ENCODE peak calls at places on chromosomes 2 and 18, in five cellular contexts. O is brain microvascular endothelial cell, E is WERI-Rb-1, M is left lung, B is coronary artery. F is an unnamed sample.

GRCh38 chr2:3242747-3243369 is 134.8 kb downstream of the EIPR1 start:
- DNase-seq in O (no peak), E (no peak), M (no peak), B (peak; percentile 14), F (no peak)

GRCh38 chr18:42030586-42031182 is 75.7 kb downstream of the PIK3C3 start:
- DNase-seq in O (peak; percentile 29), M (no peak), E (peak; percentile 50), B (no peak), F (no peak)

GRCh38 chr2:169110919-169111318 is 41.6 kb downstream of the DHRS9 start:
- DNase-seq in O (no peak), B (no peak), E (no peak), M (no peak), F (no peak)

GRCh38 chr18:770583-770961 is 41.5 kb downstream of the YES1 start:
- DNase-seq in O (no peak), M (no peak), B (no peak), E (no peak), F (no peak)

GRCh38 chr2:46674451-46674850 is 195.1 kb downstream of the TMEM247 start:
- DNase-seq in E (no peak), B (no peak), M (no peak), O (no peak), F (no peak)

GRCh38 chr18:7658701-7659100 is 91.6 kb downstream of the PTPRM start:
- DNase-seq in M (no peak), B (no peak), E (no peak), O (no peak), F (no peak)

GRCh38 chr2:142872900-142873724 is 4.4 kb upstream of the KYNU start:
- DNase-seq in B (no peak), M (no peak), O (peak; percentile 73), E (no peak), F (no peak)

GRCh38 chr2:203869610-203870042 is 2.1 kb downstream of the CTLA4 start:
- DNase-seq in B (no peak), O (no peak), M (no peak), E (no peak), F (no peak)

GRCh38 chr18:2222270-2223185 is 348.8 kb downstream of the METTL4 start:
- DNase-seq in O (no peak), B (no peak), M (no peak), E (no peak), F (no peak)

GRCh38 chr2:171410101-171410500 is 23.7 kb downstream of the METTL8 start:
- DNase-seq in O (no peak), M (no peak), E (no peak), B (no peak), F (no peak)

GRCh38 chr2:160492401-160493226 is 993 bp downstream of the RBMS1 start:
- DNase-seq in E (peak; percentile 68), M (peak; percentile 72), B (peak; percentile 83), O (peak; percentile 60), F (peak; percentile 93)

GRCh38 chr2:205770557-205770956 is 88.3 kb downstream of the NRP2 start:
- DNase-seq in O (no peak), B (no peak), M (no peak), E (no peak), F (no peak)

GRCh38 chr2:216692636-216693413 is 2.5 kb downstream of the IGFBP5 start:
- DNase-seq in O (peak; percentile 73), E (peak; percentile 91), M (peak; percentile 69), B (peak; percentile 93), F (peak; percentile 91)

GRCh38 chr2:210226186-210226585 is 939 bp upstream of the ACADL start:
- DNase-seq in E (no peak), B (no peak), O (no peak), M (no peak), F (no peak)

GRCh38 chr2:168424112-168424951 is 31.7 kb upstream of the CERS6 start:
- DNase-seq in O (peak; percentile 27), B (no peak), E (no peak), M (no peak), F (no peak)

GRCh38 chr2:151922845-151923666 is 94.8 kb upstream of the ARL5A start:
- DNase-seq in O (peak; percentile 10), M (peak; percentile 79), B (no peak), E (no peak), F (peak; percentile 92)

GRCh38 chr2:240834377-240834975 is 14.5 kb upstream of the KIF1A start:
- DNase-seq in M (no peak), E (no peak), B (no peak), O (no peak), F (no peak)

GRCh38 chr18:8912348-8913057 is 190.0 kb upstream of the NDUFV2 start:
- DNase-seq in E (no peak), B (no peak), O (no peak), M (peak; percentile 39), F (peak; percentile 70)

GRCh38 chr2:113872201-113872600 is 17.7 kb upstream of the ACTR3 start:
- DNase-seq in M (no peak), O (peak; percentile 22), B (no peak), E (no peak), F (no peak)

GRCh38 chr2:174492963-174493431 is 6.2 kb upstream of the GPR155 start:
- DNase-seq in O (no peak), E (no peak), B (no peak), M (no peak), F (no peak)

GRCh38 chr18:43596106-43596712 is 318.9 kb upstream of the SYT4 start:
- DNase-seq in E (no peak), B (no peak), M (no peak), O (no peak), F (no peak)

GRCh38 chr2:168814046-168814445 is 11.6 kb downstream of the NOSTRIN start:
- DNase-seq in M (no peak), B (no peak), E (no peak), O (no peak), F (no peak)

GRCh38 chr18:33670052-33670451 is 92.0 kb downstream of the ASXL3 start:
- DNase-seq in M (no peak), O (no peak), E (no peak), B (no peak), F (no peak)

GRCh38 chr2:152715854-152716428 is 1.3 kb downstream of the PRPF40A start:
- DNase-seq in B (no peak), E (peak; percentile 53), O (peak; percentile 12), M (no peak), F (no peak)

GRCh38 chr2:181363164-181363563 is 94.0 kb upstream of the ITGA4 start:
- DNase-seq in E (no peak), B (no peak), O (no peak), M (no peak), F (no peak)

GRCh38 chr2:120673205-120673550 is 62.5 kb upstream of the GLI2 start:
- DNase-seq in O (no peak), E (no peak), B (peak; percentile 62), M (no peak), F (no peak)

GRCh38 chr18:3071676-3072075 is 58.7 kb upstream of the LPIN2 start:
- DNase-seq in O (no peak), M (no peak), E (no peak), B (no peak), F (no peak)

GRCh38 chr2:231661422-231662027 is 46.8 kb upstream of the PTMA start:
- DNase-seq in B (no peak), O (no peak), M (no peak), E (no peak), F (no peak)

GRCh38 chr2:98909381-98910211 is 26.4 kb downstream of the CRACDL start:
- DNase-seq in O (peak; percentile 84), E (peak; percentile 94), M (peak; percentile 85), B (no peak), F (peak; percentile 84)

GRCh38 chr2:163717474-163717873 is 18.3 kb downstream of the FIGN start:
- DNase-seq in O (no peak), B (no peak), E (no peak), M (no peak), F (no peak)

GRCh38 chr2:242051440-242051839 is 181.9 kb downstream of the RTP5 start:
- DNase-seq in O (no peak), M (no peak), B (no peak), E (no peak), F (no peak)

GRCh38 chr2:3751832-3752231 is 48.5 kb downstream of the DCDC2C start:
- DNase-seq in M (no peak), O (no peak), B (no peak), E (no peak), F (no peak)

GRCh38 chr2:176098366-176099158 is 1.0 kb upstream of the HOXD12 start:
- DNase-seq in E (no peak), M (no peak), O (no peak), B (no peak), F (peak; percentile 59)

GRCh38 chr2:50347355-50348044 is 684.4 kb downstream of the NRXN1 start:
- DNase-seq in E (peak; percentile 50), M (no peak), B (no peak), O (no peak), F (no peak)
- H3K4me3 ChIP-seq in E (peak overlapping the region; percentile 52), M (no peak overlapping the region), B (no peak overlapping the region), O (peak overlapping the region; percentile 29), F (no peak overlapping the region)

DNA sequence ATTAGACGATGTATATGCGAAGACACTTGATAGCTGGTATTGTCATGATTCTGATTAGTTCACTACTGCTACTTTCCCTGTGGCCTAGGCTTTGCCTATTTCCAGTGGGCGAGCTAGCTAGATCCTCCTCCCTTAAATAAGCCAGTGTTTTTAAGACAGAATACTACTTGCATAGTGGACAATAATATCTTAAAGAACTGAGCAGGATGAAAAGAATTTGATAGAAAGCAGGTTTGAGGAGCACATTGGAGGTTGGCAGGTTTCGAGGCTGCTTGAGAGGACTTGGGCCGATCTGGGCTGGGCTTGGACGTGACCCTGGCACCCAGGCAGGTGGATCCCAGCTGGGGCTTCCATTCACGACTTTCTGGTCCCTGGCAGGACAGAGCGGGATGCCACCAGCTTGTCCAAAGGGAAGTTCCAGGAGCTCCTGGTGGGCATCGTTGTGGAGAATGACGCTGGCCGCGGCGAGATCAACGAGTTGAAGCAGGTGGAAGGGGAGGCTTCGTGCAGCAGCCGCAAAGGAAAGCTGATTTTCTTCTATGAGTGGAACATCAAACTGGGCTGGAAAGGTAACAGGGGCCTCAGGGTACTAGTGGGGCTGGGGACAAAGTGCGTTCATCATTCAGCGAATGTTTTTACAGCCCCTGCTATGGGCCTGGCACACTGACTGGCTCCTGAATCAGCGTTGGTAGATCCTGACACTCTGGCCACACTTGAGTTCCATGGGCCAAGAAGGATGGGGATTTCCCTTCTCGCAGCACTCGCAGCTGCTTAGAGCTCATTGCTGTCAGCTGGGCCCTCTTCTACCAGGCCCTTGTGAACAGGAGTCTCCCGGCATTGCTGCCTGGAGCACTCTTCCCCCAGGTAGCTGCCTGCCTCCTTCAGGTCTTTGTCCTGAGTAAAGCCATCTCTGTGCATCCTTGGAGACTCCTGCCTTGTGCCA is 16.9 kb downstream of the C2orf74 start:
- DNase-seq in O (no peak), E (no peak), B (peak; percentile 70), M (peak; percentile 76), F (no peak)
- H3K27ac ChIP-seq in O (peak overlapping the region; percentile 36), E (no peak overlapping the region), B (peak overlapping the region; percentile 99), M (peak overlapping the region; percentile 99), F (peak overlapping the region; percentile 99)

DNA sequence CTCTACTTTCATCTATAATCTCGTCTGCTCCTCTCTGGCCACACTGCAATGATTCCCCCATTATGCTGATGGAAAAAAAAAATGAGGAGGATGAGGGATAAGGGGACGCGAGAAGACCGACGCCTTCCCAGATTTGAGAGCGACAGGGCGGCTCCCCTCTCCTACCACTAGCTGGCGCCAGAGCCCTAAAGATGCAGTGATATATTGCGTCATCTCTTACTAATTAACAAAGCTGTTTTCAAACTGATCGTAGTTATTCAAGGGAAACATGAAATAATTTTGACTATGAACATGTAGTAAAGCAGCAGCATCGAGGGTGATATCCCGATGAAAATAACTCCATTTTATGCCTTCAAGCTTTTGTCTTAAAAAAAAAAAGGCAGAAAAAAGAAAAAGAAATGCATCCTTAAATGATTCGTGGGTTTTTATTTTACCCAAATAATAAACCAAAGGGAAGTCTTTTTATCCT is 48.0 kb upstream of the HNRNPA3 start:
- DNase-seq in M (peak; percentile 85), E (peak; percentile 84), O (peak; percentile 82), B (peak; percentile 86), F (peak; percentile 92)
- H3K4me3 ChIP-seq in M (peak overlapping the region; percentile 6), E (peak overlapping the region; percentile 45), O (peak overlapping the region; percentile 46), B (peak overlapping the region; percentile 57), F (peak overlapping the region; percentile 66)

GRCh38 chr2:72887836-72888437 is 729 bp downstream of the SPR start:
- DNase-seq in M (peak; percentile 89), O (peak; percentile 79), B (peak; percentile 94), E (peak; percentile 97), F (peak; percentile 95)
- H3K27ac ChIP-seq in M (peak overlapping the region; percentile 86), O (no peak overlapping the region), B (peak overlapping the region; percentile 93), E (peak overlapping the region; percentile 86), F (peak overlapping the region; percentile 98)

F was measured in kidney.